ENCODE peak calls at places on chromosomes 11 and 22, in six cellular contexts. P, T, R, I, S and B are unnamed samples.

GRCh38 chr11:31887180-31887579 is 76.1 kb upstream of the PAX6 start:
- DNase-seq in P (peak), T (no peak), R (no peak), I (no peak), S (no peak), B (no peak)

GRCh38 chr22:25940479-25940878 is 198.5 kb downstream of the MYO18B start:
- DNase-seq in P (no peak), T (no peak), R (no peak), I (no peak), S (no peak), B (no peak)

GRCh38 chr11:46347637-46348311 is 511 bp downstream of the DGKZ start:
- DNase-seq in P (no peak), T (no peak), R (no peak), I (no peak), S (no peak), B (no peak)

GRCh38 chr22:30240541-30241417 is 5.8 kb downstream of the LIF start:
- DNase-seq in P (peak), T (no peak), R (no peak), I (no peak), S (peak), B (no peak)

GRCh38 chr11:125091247-125091876 is 20.1 kb downstream of the TMEM218 start:
- DNase-seq in P (peak), T (peak), R (peak), I (peak), S (peak), B (peak)

GRCh38 chr11:130054966-130055365 is 14.7 kb upstream of the APLP2 start:
- DNase-seq in P (no peak), T (no peak), R (peak), I (no peak), S (peak), B (no peak)

GRCh38 chr11:126456783-126457542 is 101.5 kb downstream of the ST3GAL4 start:
- DNase-seq in P (no peak), T (no peak), R (no peak), I (no peak), S (no peak), B (no peak)

GRCh38 chr11:95248666-95249467 is 17.9 kb upstream of the SESN3 start:
- DNase-seq in P (no peak), T (no peak), R (no peak), I (no peak), S (no peak), B (no peak)

GRCh38 chr11:33742249-33742851 is 6.1 kb upstream of the CD59 start:
- DNase-seq in P (peak), T (no peak), R (no peak), I (no peak), S (peak), B (no peak)

GRCh38 chr22:24099661-24100060 is 81.6 kb upstream of the SUSD2 start:
- DNase-seq in P (no peak), T (no peak), R (no peak), I (no peak), S (no peak), B (no peak)

GRCh38 chr11:2462092-2462985 is 17.5 kb downstream of the KCNQ1 start:
- DNase-seq in P (no peak), T (no peak), R (no peak), I (no peak), S (no peak), B (no peak)

GRCh38 chr11:114179234-114179941 is 116.8 kb upstream of the NNMT start:
- DNase-seq in P (peak), T (peak), R (no peak), I (no peak), S (peak), B (no peak)

GRCh38 chr22:46057762-46058420 is 80.9 kb upstream of the WNT7B start:
- DNase-seq in P (peak), T (no peak), R (peak), I (no peak), S (peak), B (no peak)
- H3K4me3 ChIP-seq in P (peak), T (peak), R (peak), I (no peak), S (no peak), B (peak)

GRCh38 chr11:63508009-63508408 is 2.1 kb downstream of the LGALS12 start:
- DNase-seq in P (peak), T (no peak), R (no peak), I (peak), S (peak), B (no peak)
- TF ChIP-seq CTCF in P (no peak), T (no peak), R (peak), I (peak), S (no peak), B (no peak)

DNA sequence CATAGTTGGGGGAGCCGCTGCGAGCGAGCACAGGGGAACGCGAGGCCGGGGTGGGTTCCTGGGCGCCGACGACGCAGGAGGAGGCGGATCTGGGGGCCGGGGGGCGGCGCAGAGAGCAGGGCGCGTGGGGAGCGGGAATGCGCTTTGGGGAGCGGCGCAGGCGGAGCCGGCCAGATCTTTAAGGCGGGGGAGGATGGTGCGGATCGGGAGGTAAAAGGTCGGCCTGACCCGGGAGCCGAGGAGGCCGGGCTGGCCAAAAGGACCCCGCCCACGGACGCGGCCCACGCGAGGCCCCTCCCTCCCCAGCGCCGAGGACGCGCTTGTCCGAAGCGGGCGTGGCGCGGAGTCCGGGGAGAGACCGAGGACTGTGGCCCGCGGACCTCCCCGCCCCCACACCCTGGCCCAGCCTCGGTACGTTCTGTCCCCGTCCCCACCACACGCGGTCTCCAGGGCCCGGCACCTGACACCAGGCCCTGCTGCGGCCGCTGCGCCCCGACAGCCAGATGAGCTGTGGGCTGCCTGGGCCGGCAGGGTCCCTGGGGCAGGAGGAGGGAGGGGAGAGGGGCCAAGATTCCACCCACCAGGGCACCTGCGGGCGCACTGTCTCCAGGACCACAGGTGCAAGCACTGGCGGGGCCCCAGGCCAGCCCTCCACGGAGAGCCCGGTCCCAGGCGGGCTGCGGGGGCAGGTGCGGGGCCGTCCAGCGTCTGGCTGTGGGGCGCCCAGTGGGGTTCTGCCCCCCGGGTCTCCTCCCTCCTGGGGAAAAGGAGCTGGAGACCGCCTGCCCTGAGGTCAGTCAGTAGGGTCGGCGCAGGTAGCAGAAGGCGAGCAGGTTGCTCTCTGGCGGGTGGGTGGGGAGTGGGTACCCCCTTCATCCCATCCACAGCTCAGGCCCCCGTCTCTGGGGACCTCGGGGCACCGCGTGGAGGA is 10.9 kb downstream of the PIM3 start:
- DNase-seq in P (peak), T (no peak), R (peak), I (no peak), S (peak), B (no peak)
- H3K4me3 ChIP-seq in P (peak), T (peak), R (peak), I (peak), S (peak), B (peak)

GRCh38 chr22:21000987-21001600 is 824 bp downstream of the THAP7 start:
- DNase-seq in P (no peak), T (no peak), R (no peak), I (no peak), S (no peak), B (no peak)

GRCh38 chr22:20998411-20999336 is 3.2 kb downstream of the THAP7 start:
- DNase-seq in P (peak), T (no peak), R (peak), I (no peak), S (peak), B (no peak)

GRCh38 chr22:20999350-21000214 is 2.3 kb downstream of the THAP7 start:
- DNase-seq in P (no peak), T (no peak), R (no peak), I (no peak), S (no peak), B (no peak)

GRCh38 chr22:21001601-21002325 is at the start of gene THAP7:
- DNase-seq in P (peak), T (peak), R (peak), I (peak), S (peak), B (peak)

GRCh38 chr22:21000215-21000986 is 1.5 kb downstream of the THAP7 start:
- DNase-seq in P (no peak), T (no peak), R (peak), I (no peak), S (no peak), B (no peak)
- TF ChIP-seq CTCF in P (no peak), T (no peak), R (no peak), I (no peak), S (no peak), B (no peak)